ENCODE peak calls at places on chromosomes 11 and 22, in seven cellular contexts. One of them, this sample, is unnamed.

GRCh38 chr11:124612567-124613245 is 1.5 kb downstream of the PANX3 start:
- DNase-seq in Calu3: no peak
- DNase-seq in C1 segment of cervical spinal cord: no peak
- DNase-seq in SJSA1: no peak
- DNase-seq in endothelial cell: peak
- DNase-seq in CD8-positive, alpha-beta memory T cell: no peak
- DNase-seq in hippocampal formation: no peak
- DNase-seq in this sample: no peak

GRCh38 chr11:128305588-128305987 is 281.8 kb downstream of the ETS1 start:
- DNase-seq in Calu3: no peak
- DNase-seq in C1 segment of cervical spinal cord: no peak
- DNase-seq in SJSA1: no peak
- DNase-seq in endothelial cell: no peak
- DNase-seq in CD8-positive, alpha-beta memory T cell: no peak
- DNase-seq in hippocampal formation: no peak
- DNase-seq in this sample: no peak

GRCh38 chr11:69121621-69122336 is 34.0 kb upstream of the SMIM38 start:
- DNase-seq in Calu3: no peak
- DNase-seq in C1 segment of cervical spinal cord: no peak
- DNase-seq in SJSA1: no peak
- DNase-seq in endothelial cell: no peak
- DNase-seq in CD8-positive, alpha-beta memory T cell: no peak
- DNase-seq in hippocampal formation: no peak
- DNase-seq in this sample: no peak

GRCh38 chr22:48900626-48901025 is 927.0 kb downstream of the BRD1 start:
- DNase-seq in Calu3: no peak
- DNase-seq in C1 segment of cervical spinal cord: no peak
- DNase-seq in SJSA1: no peak
- DNase-seq in endothelial cell: no peak
- DNase-seq in CD8-positive, alpha-beta memory T cell: no peak
- DNase-seq in hippocampal formation: no peak
- DNase-seq in this sample: no peak

GRCh38 chr22:25210831-25211230 is 8.6 kb upstream of the CRYBB2 start:
- DNase-seq in Calu3: no peak
- DNase-seq in C1 segment of cervical spinal cord: no peak
- DNase-seq in SJSA1: no peak
- DNase-seq in endothelial cell: no peak
- DNase-seq in CD8-positive, alpha-beta memory T cell: no peak
- DNase-seq in hippocampal formation: no peak
- DNase-seq in this sample: no peak

GRCh38 chr11:117081908-117082307 is 16.3 kb downstream of the SIK3 start:
- DNase-seq in Calu3: no peak
- DNase-seq in C1 segment of cervical spinal cord: no peak
- DNase-seq in SJSA1: no peak
- DNase-seq in endothelial cell: no peak
- DNase-seq in CD8-positive, alpha-beta memory T cell: no peak
- DNase-seq in hippocampal formation: no peak
- DNase-seq in this sample: no peak

GRCh38 chr11:9160166-9160565 is 68.8 kb upstream of the SCUBE2 start:
- DNase-seq in Calu3: no peak
- DNase-seq in C1 segment of cervical spinal cord: no peak
- DNase-seq in SJSA1: no peak
- DNase-seq in endothelial cell: no peak
- DNase-seq in CD8-positive, alpha-beta memory T cell: no peak
- DNase-seq in hippocampal formation: no peak
- DNase-seq in this sample: no peak

GRCh38 chr11:1691878-1692707 is 4.9 kb upstream of the KRTAP5-6 start:
- DNase-seq in Calu3: no peak
- DNase-seq in C1 segment of cervical spinal cord: no peak
- DNase-seq in SJSA1: no peak
- DNase-seq in endothelial cell: no peak
- DNase-seq in CD8-positive, alpha-beta memory T cell: no peak
- DNase-seq in hippocampal formation: no peak
- DNase-seq in this sample: no peak

GRCh38 chr22:47337161-47337621 is 574.7 kb downstream of the TBC1D22A start:
- DNase-seq in Calu3: peak
- DNase-seq in C1 segment of cervical spinal cord: no peak
- DNase-seq in SJSA1: peak
- DNase-seq in endothelial cell: no peak
- DNase-seq in CD8-positive, alpha-beta memory T cell: no peak
- DNase-seq in hippocampal formation: peak
- DNase-seq in this sample: peak

GRCh38 chr11:22192642-22193347 is at the start of gene ANO5:
- DNase-seq in Calu3: peak
- DNase-seq in C1 segment of cervical spinal cord: peak
- DNase-seq in SJSA1: peak
- DNase-seq in endothelial cell: peak
- DNase-seq in CD8-positive, alpha-beta memory T cell: no peak
- DNase-seq in hippocampal formation: peak
- DNase-seq in this sample: peak

GRCh38 chr11:117154468-117154867 is 10.4 kb downstream of the PAFAH1B2 start:
- DNase-seq in Calu3: no peak
- DNase-seq in C1 segment of cervical spinal cord: no peak
- DNase-seq in SJSA1: no peak
- DNase-seq in endothelial cell: no peak
- DNase-seq in CD8-positive, alpha-beta memory T cell: no peak
- DNase-seq in hippocampal formation: no peak
- DNase-seq in this sample: no peak

GRCh38 chr11:69377029-69377952 is 83.3 kb downstream of the MYEOV start:
- DNase-seq in Calu3: no peak
- DNase-seq in C1 segment of cervical spinal cord: no peak
- DNase-seq in SJSA1: peak
- DNase-seq in endothelial cell: no peak
- DNase-seq in CD8-positive, alpha-beta memory T cell: no peak
- DNase-seq in hippocampal formation: no peak
- DNase-seq in this sample: no peak

GRCh38 chr11:119533931-119534694 is 111.1 kb upstream of the THY1 start:
- DNase-seq in Calu3: peak
- DNase-seq in C1 segment of cervical spinal cord: peak
- DNase-seq in SJSA1: peak
- DNase-seq in endothelial cell: peak
- DNase-seq in CD8-positive, alpha-beta memory T cell: no peak
- DNase-seq in hippocampal formation: peak
- DNase-seq in this sample: peak

GRCh38 chr11:35485656-35486318 is 39.6 kb downstream of the PAMR1 start:
- DNase-seq in Calu3: peak
- DNase-seq in C1 segment of cervical spinal cord: no peak
- DNase-seq in SJSA1: peak
- DNase-seq in endothelial cell: peak
- DNase-seq in CD8-positive, alpha-beta memory T cell: peak
- DNase-seq in hippocampal formation: peak
- DNase-seq in this sample: peak

GRCh38 chr11:69183613-69184012 is 27.9 kb downstream of the SMIM38 start:
- DNase-seq in Calu3: no peak
- DNase-seq in C1 segment of cervical spinal cord: no peak
- DNase-seq in SJSA1: no peak
- DNase-seq in endothelial cell: no peak
- DNase-seq in CD8-positive, alpha-beta memory T cell: no peak
- DNase-seq in hippocampal formation: no peak
- DNase-seq in this sample: no peak

GRCh38 chr11:128827494-128827893 is 39.6 kb downstream of the KCNJ1 start:
- DNase-seq in Calu3: no peak
- DNase-seq in C1 segment of cervical spinal cord: no peak
- DNase-seq in SJSA1: no peak
- DNase-seq in endothelial cell: no peak
- DNase-seq in CD8-positive, alpha-beta memory T cell: no peak
- DNase-seq in hippocampal formation: no peak
- DNase-seq in this sample: no peak

GRCh38 chr11:9524001-9524400 is 49.5 kb upstream of the WEE1 start:
- DNase-seq in Calu3: no peak
- DNase-seq in C1 segment of cervical spinal cord: no peak
- DNase-seq in SJSA1: no peak
- DNase-seq in endothelial cell: no peak
- DNase-seq in CD8-positive, alpha-beta memory T cell: no peak
- DNase-seq in hippocampal formation: no peak
- DNase-seq in this sample: no peak

GRCh38 chr22:44181912-44182590 is 1.3 kb downstream of the PARVG start:
- DNase-seq in Calu3: no peak
- DNase-seq in C1 segment of cervical spinal cord: no peak
- DNase-seq in SJSA1: no peak
- DNase-seq in endothelial cell: no peak
- DNase-seq in CD8-positive, alpha-beta memory T cell: peak
- DNase-seq in hippocampal formation: no peak
- DNase-seq in this sample: no peak

GRCh38 chr11:132493786-132494185 is 1038.5 kb downstream of the OPCML start:
- DNase-seq in Calu3: no peak
- DNase-seq in C1 segment of cervical spinal cord: no peak
- DNase-seq in SJSA1: no peak
- DNase-seq in endothelial cell: no peak
- DNase-seq in CD8-positive, alpha-beta memory T cell: no peak
- DNase-seq in hippocampal formation: no peak
- DNase-seq in this sample: no peak

GRCh38 chr11:66593303-66593635 is 284 bp downstream of the CCS start:
- DNase-seq in Calu3: no peak
- DNase-seq in C1 segment of cervical spinal cord: no peak
- DNase-seq in SJSA1: no peak
- DNase-seq in endothelial cell: no peak
- DNase-seq in CD8-positive, alpha-beta memory T cell: no peak
- DNase-seq in hippocampal formation: no peak
- DNase-seq in this sample: no peak

GRCh38 chr11:121112498-121113455 is 11.7 kb downstream of the TECTA start:
- DNase-seq in Calu3: peak
- DNase-seq in C1 segment of cervical spinal cord: peak
- DNase-seq in SJSA1: peak
- DNase-seq in endothelial cell: peak
- DNase-seq in CD8-positive, alpha-beta memory T cell: no peak
- DNase-seq in hippocampal formation: peak
- DNase-seq in this sample: peak

GRCh38 chr11:44327730-44328691 is 18.1 kb upstream of the ALX4 start:
- DNase-seq in Calu3: no peak
- DNase-seq in C1 segment of cervical spinal cord: no peak
- DNase-seq in SJSA1: no peak
- DNase-seq in endothelial cell: no peak
- DNase-seq in CD8-positive, alpha-beta memory T cell: no peak
- DNase-seq in hippocampal formation: no peak
- DNase-seq in this sample: no peak

GRCh38 chr11:117197516-117198456 is 1.4 kb upstream of the TAGLN start:
- DNase-seq in Calu3: peak
- DNase-seq in C1 segment of cervical spinal cord: no peak
- DNase-seq in SJSA1: peak
- DNase-seq in endothelial cell: peak
- DNase-seq in CD8-positive, alpha-beta memory T cell: no peak
- DNase-seq in hippocampal formation: no peak
- DNase-seq in this sample: no peak

GRCh38 chr11:114120606-114121005 is 61.1 kb downstream of the ZBTB16 start:
- DNase-seq in Calu3: no peak
- DNase-seq in C1 segment of cervical spinal cord: no peak
- DNase-seq in SJSA1: no peak
- DNase-seq in endothelial cell: no peak
- DNase-seq in CD8-positive, alpha-beta memory T cell: no peak
- DNase-seq in hippocampal formation: no peak
- DNase-seq in this sample: no peak

GRCh38 chr11:100789500-100789899 is 102.4 kb downstream of the ARHGAP42 start:
- DNase-seq in Calu3: no peak
- DNase-seq in C1 segment of cervical spinal cord: no peak
- DNase-seq in SJSA1: no peak
- DNase-seq in endothelial cell: no peak
- DNase-seq in CD8-positive, alpha-beta memory T cell: no peak
- DNase-seq in hippocampal formation: no peak
- DNase-seq in this sample: no peak

GRCh38 chr11:62880231-62880802 is 379 bp upstream of the SLC3A2 start:
- DNase-seq in Calu3: peak
- DNase-seq in C1 segment of cervical spinal cord: no peak
- DNase-seq in SJSA1: peak
- DNase-seq in endothelial cell: peak
- DNase-seq in CD8-positive, alpha-beta memory T cell: no peak
- DNase-seq in hippocampal formation: no peak
- DNase-seq in this sample: peak

GRCh38 chr11:21704539-21704938 is 488.3 kb upstream of the ANO5 start:
- DNase-seq in Calu3: no peak
- DNase-seq in C1 segment of cervical spinal cord: no peak
- DNase-seq in SJSA1: no peak
- DNase-seq in endothelial cell: no peak
- DNase-seq in CD8-positive, alpha-beta memory T cell: no peak
- DNase-seq in hippocampal formation: no peak
- DNase-seq in this sample: no peak

GRCh38 chr11:107337917-107338316 is 119.7 kb downstream of the CWF19L2 start:
- DNase-seq in Calu3: no peak
- DNase-seq in C1 segment of cervical spinal cord: no peak
- DNase-seq in SJSA1: no peak
- DNase-seq in endothelial cell: no peak
- DNase-seq in CD8-positive, alpha-beta memory T cell: no peak
- DNase-seq in hippocampal formation: no peak
- DNase-seq in this sample: no peak

GRCh38 chr11:69122642-69123431 is 32.9 kb upstream of the SMIM38 start:
- DNase-seq in Calu3: peak
- DNase-seq in C1 segment of cervical spinal cord: no peak
- DNase-seq in SJSA1: peak
- DNase-seq in endothelial cell: peak
- DNase-seq in CD8-positive, alpha-beta memory T cell: no peak
- DNase-seq in hippocampal formation: no peak
- DNase-seq in this sample: peak

GRCh38 chr22:43999378-43999777 is 24.7 kb upstream of the PARVB start:
- DNase-seq in Calu3: no peak
- DNase-seq in C1 segment of cervical spinal cord: no peak
- DNase-seq in SJSA1: no peak
- DNase-seq in endothelial cell: no peak
- DNase-seq in CD8-positive, alpha-beta memory T cell: no peak
- DNase-seq in hippocampal formation: no peak
- DNase-seq in this sample: no peak

This sample was measured in COLO829.